ENCODE peak calls at places on chromosome 5, in six cellular contexts. F, C, T, K, U and G are unnamed samples.

GRCh38 chr5:154456540-154456939 is 10.7 kb downstream of the SAP30L start:
- DNase-seq in F (no peak), T (no peak), U (no peak), K (no peak), C (no peak), G (no peak)

GRCh38 chr5:15992918-15993317 is 186.7 kb downstream of the MARCHF11 start:
- DNase-seq in F (no peak), U (no peak), C (no peak), K (no peak), T (no peak), G (no peak)

GRCh38 chr5:93573627-93573974 is 7.4 kb downstream of the NR2F1-AS1 start:
- DNase-seq in T (no peak), K (no peak), F (no peak), C (no peak), U (no peak), G (no peak)

GRCh38 chr5:133247881-133248642 is 196.2 kb downstream of the HSPA4 start:
- DNase-seq in F (no peak), U (no peak), T (peak; percentile 47), K (no peak), C (no peak), G (no peak)

GRCh38 chr5:143010335-143010734 is 240.2 kb downstream of the ARHGAP26 start:
- DNase-seq in F (no peak), C (no peak), U (no peak), K (no peak), T (no peak), G (no peak)

GRCh38 chr5:13660072-13660471 is 284.4 kb downstream of the DNAH5 start:
- DNase-seq in K (no peak), U (no peak), C (no peak), F (no peak), T (no peak), G (no peak)

GRCh38 chr5:99020698-99021048 is 91.9 kb upstream of the CHD1 start:
- DNase-seq in C (no peak), K (no peak), T (no peak), F (no peak), U (no peak), G (no peak)

GRCh38 chr5:174900176-174900692 is 175.9 kb downstream of the MSX2 start:
- DNase-seq in T (no peak), F (no peak), U (no peak), C (no peak), K (no peak), G (no peak)

GRCh38 chr5:124907098-124907644 is 160.7 kb upstream of the ZNF608 start:
- DNase-seq in C (no peak), F (no peak), T (no peak), U (no peak), K (no peak), G (no peak)

GRCh38 chr5:1666812-1667588 is 132.6 kb downstream of the MRPL36 start:
- DNase-seq in T (peak; percentile 71), U (peak; percentile 59), F (no peak), C (no peak), K (no peak), G (no peak)

GRCh38 chr5:97149689-97150088 is 7.3 kb upstream of the LIX1 start:
- DNase-seq in C (no peak), K (no peak), F (no peak), T (no peak), U (no peak), G (no peak)

GRCh38 chr5:142735323-142736246 is 34.6 kb upstream of the ARHGAP26 start:
- DNase-seq in T (no peak), C (no peak), K (peak; percentile 35), U (no peak), F (no peak), G (no peak)

GRCh38 chr5:27325513-27325912 is 287.1 kb upstream of the CDH9 start:
- DNase-seq in K (no peak), T (no peak), C (no peak), F (no peak), U (no peak), G (no peak)

GRCh38 chr5:136080113-136080482 is 51.3 kb downstream of the TGFBI start:
- DNase-seq in T (no peak), K (no peak), F (no peak), U (no peak), C (no peak), G (no peak)

GRCh38 chr5:127585661-127586060 is 63.2 kb upstream of the CTXN3 start:
- DNase-seq in C (no peak), K (no peak), U (no peak), T (no peak), F (no peak), G (no peak)

GRCh38 chr5:20276959-20277263 is 288.9 kb upstream of the CDH18 start:
- DNase-seq in T (no peak), K (no peak), F (no peak), U (no peak), C (no peak), G (no peak)